ENCODE peak calls at places on chromosomes 2 and 18, in nine cellular contexts. U, S, J, F, D, O, V, C and Z are unnamed samples. For H3K36me3, the result is how much of the 10 kb centered on the place peaks cover.

GRCh38 chr2:19648583-19648982 is 253.2 kb downstream of the TTC32 start:
- DNase-seq in U (no peak), S (no peak), J (peak), F (no peak), D (no peak), O (peak), V (no peak), C (no peak), Z (no peak)

GRCh38 chr2:134539946-134540345 is 178.9 kb downstream of the TMEM163 start:
- DNase-seq in U (no peak), S (no peak), J (no peak), F (no peak), D (no peak), O (no peak), V (no peak), C (no peak), Z (no peak)

GRCh38 chr18:79483971-79484491 is 88.3 kb downstream of the NFATC1 start:
- DNase-seq in U (no peak), S (no peak), J (no peak), F (no peak), D (peak), O (no peak), V (no peak), C (no peak), Z (peak)

GRCh38 chr18:11251891-11252270 is 102.5 kb upstream of the PIEZO2 start:
- DNase-seq in U (no peak), S (no peak), J (no peak), F (no peak), D (no peak), O (no peak), V (no peak), C (no peak), Z (no peak)

GRCh38 chr2:118013724-118014491 is at the start of gene CCDC93:
- DNase-seq in U (peak), S (peak), J (peak), F (peak), D (peak), O (peak), V (peak), C (peak), Z (peak)

GRCh38 chr2:96207073-96207777 is 1.4 kb downstream of the STARD7 start:
- DNase-seq in U (no peak), S (no peak), J (no peak), F (no peak), D (no peak), O (no peak), V (no peak), C (no peak), Z (no peak)

GRCh38 chr2:199118701-199119241 is 339.0 kb downstream of the SATB2 start:
- DNase-seq in U (peak), S (no peak), J (no peak), F (no peak), D (no peak), O (no peak), V (no peak), C (no peak), Z (no peak)

GRCh38 chr2:53903011-53903410 is 43.2 kb upstream of the GPR75 start:
- DNase-seq in U (no peak), S (no peak), J (no peak), F (no peak), D (no peak), O (no peak), V (no peak), C (no peak), Z (no peak)

GRCh38 chr2:63695583-63695982 is 106.8 kb downstream of the MDH1 start:
- DNase-seq in U (no peak), S (no peak), J (no peak), F (no peak), D (no peak), O (no peak), V (no peak), C (no peak), Z (no peak)

GRCh38 chr2:230796280-230796862 is 68.4 kb upstream of the ITM2C start:
- DNase-seq in U (no peak), S (no peak), J (no peak), F (no peak), D (no peak), O (no peak), V (no peak), C (no peak), Z (no peak)

GRCh38 chr18:75377975-75378673 is 49.4 kb downstream of the SMIM21 start:
- DNase-seq in U (no peak), S (no peak), J (no peak), F (no peak), D (no peak), O (no peak), V (no peak), C (no peak), Z (no peak)

GRCh38 chr2:136131961-136132839 is 14.3 kb upstream of the CXCR4 start:
- DNase-seq in U (no peak), S (no peak), J (no peak), F (peak), D (no peak), O (no peak), V (no peak), C (no peak), Z (peak)

GRCh38 chr2:227472265-227473018 is 486 bp downstream of the AGFG1 start:
- DNase-seq in U (peak), S (peak), J (no peak), F (peak), D (peak), O (peak), V (no peak), C (peak), Z (peak)

GRCh38 chr2:114550364-114550763 is 107.9 kb downstream of the DPP10 start:
- DNase-seq in U (no peak), S (no peak), J (no peak), F (peak), D (no peak), O (no peak), V (no peak), C (no peak), Z (no peak)

GRCh38 chr2:216632952-216633615 is at the start of gene IGFBP2:
- DNase-seq in U (peak), S (peak), J (no peak), F (peak), D (peak), O (peak), V (no peak), C (peak), Z (no peak)

GRCh38 chr2:1431886-1432400 is 18.7 kb downstream of the TPO start:
- DNase-seq in U (no peak), S (no peak), J (no peak), F (no peak), D (no peak), O (no peak), V (no peak), C (no peak), Z (no peak)

GRCh38 chr2:3078684-3079083 is 298.9 kb downstream of the EIPR1 start:
- DNase-seq in U (no peak), S (no peak), J (no peak), F (no peak), D (no peak), O (no peak), V (no peak), C (no peak), Z (no peak)

GRCh38 chr18:37318360-37319037 is 247.1 kb downstream of the CELF4 start:
- DNase-seq in U (no peak), S (no peak), J (no peak), F (no peak), D (no peak), O (no peak), V (no peak), C (no peak), Z (no peak)

GRCh38 chr18:49094979-49095632 is 144.3 kb upstream of the SMAD7 start:
- DNase-seq in U (no peak), S (no peak), J (peak), F (no peak), D (no peak), O (no peak), V (no peak), C (no peak), Z (no peak)

GRCh38 chr2:224958873-224959272 is 83.4 kb downstream of the DOCK10 start:
- DNase-seq in U (no peak), S (no peak), J (no peak), F (no peak), D (no peak), O (no peak), V (no peak), C (no peak), Z (no peak)

GRCh38 chr2:143905587-143905986 is 614.3 kb downstream of the ZEB2 start:
- DNase-seq in U (no peak), S (no peak), J (no peak), F (no peak), D (no peak), O (no peak), V (no peak), C (no peak), Z (no peak)

GRCh38 chr2:85756195-85756594 is 2.4 kb downstream of the ATOH8 start:
- DNase-seq in U (no peak), S (no peak), J (no peak), F (no peak), D (no peak), O (peak), V (no peak), C (no peak), Z (no peak)

GRCh38 chr18:57455576-57456129 is 20.5 kb downstream of the ONECUT2 start:
- DNase-seq in U (no peak), S (no peak), J (no peak), F (no peak), D (no peak), O (no peak), V (no peak), C (no peak), Z (no peak)

GRCh38 chr2:47964722-47965434 is 58.6 kb upstream of the FBXO11 start:
- DNase-seq in U (no peak), S (no peak), J (no peak), F (no peak), D (no peak), O (no peak), V (no peak), C (no peak), Z (no peak)

GRCh38 chr18:24827500-24827899 is 367.1 kb downstream of the HRH4 start:
- DNase-seq in U (no peak), S (no peak), J (peak), F (no peak), D (no peak), O (no peak), V (no peak), C (no peak), Z (no peak)

GRCh38 chr18:56214706-56215105 is 423.7 kb downstream of the TXNL1 start:
- DNase-seq in U (no peak), S (no peak), J (no peak), F (no peak), D (no peak), O (no peak), V (no peak), C (no peak), Z (no peak)

GRCh38 chr2:27242614-27242951 is 20.3 kb downstream of the SLC30A3 start:
- DNase-seq in U (no peak), S (no peak), J (no peak), F (no peak), D (no peak), O (no peak), V (no peak), C (no peak), Z (no peak)
- H3K36me3 ChIP-seq in U (under half), S (under half), J (under half), F (under half), D (half or more), O (half or more), V (half or more), C (under half), Z (half or more)

DNA sequence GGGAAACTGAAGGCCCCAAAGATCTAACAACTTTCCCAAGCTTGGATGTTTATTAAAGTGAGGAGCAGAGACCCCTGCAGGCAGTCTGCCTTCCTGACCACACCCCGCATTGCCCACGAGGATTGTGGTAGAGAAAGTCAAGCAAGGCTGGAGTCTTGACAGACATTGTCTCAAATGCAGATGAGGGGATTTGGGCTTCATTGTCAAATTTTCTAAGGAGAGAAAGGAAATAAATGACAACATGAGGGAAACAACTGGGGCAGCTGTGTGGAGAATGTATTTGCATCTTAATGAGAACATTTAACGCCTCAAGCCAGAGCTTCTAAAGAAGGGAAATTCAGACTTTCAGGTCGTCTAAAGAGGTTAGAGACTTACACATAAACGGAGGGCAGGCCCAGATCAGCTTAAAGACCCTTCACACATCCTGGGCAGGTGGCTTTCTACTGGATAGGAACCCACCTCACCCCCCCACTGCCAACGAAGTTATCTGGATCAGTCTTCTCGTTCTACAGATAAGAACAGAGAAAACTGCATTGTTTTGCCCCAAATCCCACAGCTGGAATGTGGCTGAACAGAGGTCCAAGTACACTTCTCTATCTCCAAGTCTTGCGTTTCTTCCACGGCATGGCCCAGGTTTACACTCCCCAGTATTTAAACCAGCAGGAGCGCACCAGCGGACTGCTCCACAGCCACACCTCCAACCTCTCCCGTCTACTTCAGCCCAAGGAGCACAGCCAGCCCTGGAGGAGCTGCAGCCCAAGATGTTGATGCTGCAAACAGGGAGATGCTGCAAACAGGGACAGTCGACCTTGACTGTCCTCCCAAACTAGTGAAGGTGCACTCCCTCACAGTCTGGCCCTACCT is 16.2 kb upstream of the SCG2 start:
- DNase-seq in U (peak), S (no peak), J (no peak), F (no peak), D (no peak), O (no peak), V (peak), C (no peak), Z (no peak)
- TF ChIP-seq CTCF in U (peak), S (no peak), J (no peak), F (no peak), D (no peak), O (no peak), V (peak), C (no peak), Z (no peak)

GRCh38 chr2:60882971-60883753 is 1.8 kb downstream of the REL start:
- DNase-seq in U (peak), S (no peak), J (no peak), F (peak), D (no peak), O (no peak), V (no peak), C (no peak), Z (no peak)
- H3K36me3 ChIP-seq in U (under half), S (under half), J (under half), F (under half), D (under half), O (under half), V (under half), C (under half), Z (under half)

DNA sequence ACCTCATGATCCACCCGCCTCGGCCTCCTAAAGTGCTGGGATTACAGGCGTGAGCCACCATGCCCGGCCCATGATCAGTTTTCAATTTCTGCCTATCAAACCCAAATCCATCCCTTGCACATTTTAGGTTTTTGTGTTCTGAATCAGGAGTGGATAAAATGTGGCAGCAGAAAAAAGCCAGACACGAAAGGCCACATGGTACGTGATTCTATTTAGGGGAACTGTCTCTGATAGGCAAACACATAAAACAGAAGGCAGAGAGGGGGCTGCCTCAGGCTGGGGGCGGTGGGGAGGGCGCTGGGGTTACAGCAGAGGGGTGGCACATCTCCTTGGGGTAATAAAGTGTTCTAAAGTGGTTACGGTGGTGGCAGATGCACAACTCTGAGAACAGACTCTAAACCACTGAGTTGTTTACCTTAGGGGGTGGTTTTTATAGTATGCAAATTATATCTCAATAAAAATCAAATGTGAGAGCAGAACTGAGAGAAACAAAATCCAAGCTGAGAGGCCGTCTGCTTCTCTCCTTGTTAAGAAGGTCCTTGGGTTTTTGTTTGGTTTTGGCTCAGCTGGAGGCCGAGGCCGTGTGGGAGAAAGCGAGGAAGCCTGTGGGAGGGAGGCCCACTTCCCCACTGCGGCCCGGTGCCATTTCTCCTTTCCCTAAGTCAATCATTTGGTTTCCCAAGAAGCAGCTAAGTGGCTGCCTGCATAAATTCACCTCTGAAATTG is 78.0 kb downstream of the SOWAHC start:
- DNase-seq in U (no peak), S (no peak), J (no peak), F (peak), D (no peak), O (no peak), V (no peak), C (no peak), Z (no peak)
- TF ChIP-seq CTCF in U (no peak), S (no peak), J (no peak), F (no peak), D (no peak), O (no peak), V (no peak), C (no peak), Z (no peak)